ENCODE peak calls at places on chromosomes 13 and 19, in five cellular contexts. C, V, X, W and Q are unnamed samples.
A peak's percentile ranks its signal among the peaks of the same experiment; 100 is the strongest.

GRCh38 chr19:51971624-51972023 is 15.0 kb downstream of the ZNF350 start:
- DNase-seq in C (no peak), V (peak; percentile 20), X (no peak), W (no peak), Q (no peak)

GRCh38 chr19:36773223-36773579 is 594 bp upstream of the ZNF850 start:
- DNase-seq in C (no peak), V (no peak), X (no peak), W (no peak), Q (no peak)

GRCh38 chr13:98650376-98651107 is 73.6 kb upstream of the STK24 start:
- DNase-seq in C (no peak), V (no peak), X (no peak), W (no peak), Q (no peak)

GRCh38 chr13:110388141-110388943 is 81.3 kb downstream of the COL4A2 start:
- DNase-seq in C (no peak), V (peak; percentile 69), X (no peak), W (no peak), Q (no peak)

GRCh38 chr19:16208847-16209246 is 11.1 kb downstream of the AP1M1 start:
- DNase-seq in C (peak; percentile 7), V (no peak), X (no peak), W (peak; percentile 34), Q (no peak)

GRCh38 chr19:1501200-1501595 is 10.2 kb downstream of the REEP6 start:
- DNase-seq in C (no peak), V (no peak), X (no peak), W (no peak), Q (no peak)

GRCh38 chr13:45895880-45896279 is 44.3 kb upstream of the SIAH3 start:
- DNase-seq in C (no peak), V (no peak), X (no peak), W (no peak), Q (no peak)

GRCh38 chr13:43572601-43573360 is 214.0 kb downstream of the ENOX1 start:
- DNase-seq in C (no peak), V (peak; percentile 71), X (no peak), W (no peak), Q (no peak)

GRCh38 chr19:45097776-45098520 is 5.0 kb downstream of the PPP1R37 start:
- DNase-seq in C (peak; percentile 66), V (peak; percentile 97), X (no peak), W (peak; percentile 73), Q (no peak)

GRCh38 chr19:17052439-17052838 is 22.8 kb downstream of the HAUS8 start:
- DNase-seq in C (peak; percentile 50), V (peak; percentile 79), X (no peak), W (no peak), Q (no peak)

GRCh38 chr13:102814793-102815192 is 15.9 kb downstream of the BIVM start:
- DNase-seq in C (no peak), V (no peak), X (no peak), W (no peak), Q (no peak)

GRCh38 chr13:79508224-79508961 is 27.4 kb downstream of the NDFIP2 start:
- DNase-seq in C (no peak), V (no peak), X (no peak), W (no peak), Q (no peak)

GRCh38 chr13:114166381-114167131 is 12.5 kb upstream of the CFAP97D2 start:
- DNase-seq in C (no peak), V (no peak), X (no peak), W (no peak), Q (no peak)

GRCh38 chr19:40147693-40148347 is 43.4 kb upstream of the MAP3K10 start:
- DNase-seq in C (no peak), V (peak; percentile 78), X (no peak), W (no peak), Q (peak; percentile 27)

GRCh38 chr13:59584902-59585670 is 578.6 kb downstream of the DIAPH3 start:
- DNase-seq in C (no peak), V (no peak), X (no peak), W (no peak), Q (no peak)

GRCh38 chr13:52739468-52740071 is at the start of gene CNMD:
- DNase-seq in C (no peak), V (no peak), X (no peak), W (no peak), Q (no peak)

GRCh38 chr19:47239610-47240296 is 8.8 kb upstream of the BBC3 start:
- DNase-seq in C (no peak), V (peak; percentile 89), X (peak; percentile 60), W (peak; percentile 75), Q (no peak)

GRCh38 chr19:47239152-47239551 is 8.2 kb upstream of the BBC3 start:
- DNase-seq in C (no peak), V (peak; percentile 50), X (no peak), W (no peak), Q (no peak)

GRCh38 chr19:47240561-47240960 is 9.6 kb upstream of the BBC3 start:
- DNase-seq in C (no peak), V (no peak), X (no peak), W (no peak), Q (no peak)

GRCh38 chr19:47241919-47242644 is 11.1 kb upstream of the BBC3 start:
- DNase-seq in C (no peak), V (peak; percentile 13), X (no peak), W (no peak), Q (no peak)

GRCh38 chr19:47240996-47241918 is 10.3 kb upstream of the BBC3 start:
- DNase-seq in C (peak; percentile 56), V (peak; percentile 92), X (peak; percentile 81), W (peak; percentile 90), Q (no peak)
- TF ChIP-seq CTCF in C (no peak), V (no peak), X (no peak), W (no peak), Q (no peak)

DNA sequence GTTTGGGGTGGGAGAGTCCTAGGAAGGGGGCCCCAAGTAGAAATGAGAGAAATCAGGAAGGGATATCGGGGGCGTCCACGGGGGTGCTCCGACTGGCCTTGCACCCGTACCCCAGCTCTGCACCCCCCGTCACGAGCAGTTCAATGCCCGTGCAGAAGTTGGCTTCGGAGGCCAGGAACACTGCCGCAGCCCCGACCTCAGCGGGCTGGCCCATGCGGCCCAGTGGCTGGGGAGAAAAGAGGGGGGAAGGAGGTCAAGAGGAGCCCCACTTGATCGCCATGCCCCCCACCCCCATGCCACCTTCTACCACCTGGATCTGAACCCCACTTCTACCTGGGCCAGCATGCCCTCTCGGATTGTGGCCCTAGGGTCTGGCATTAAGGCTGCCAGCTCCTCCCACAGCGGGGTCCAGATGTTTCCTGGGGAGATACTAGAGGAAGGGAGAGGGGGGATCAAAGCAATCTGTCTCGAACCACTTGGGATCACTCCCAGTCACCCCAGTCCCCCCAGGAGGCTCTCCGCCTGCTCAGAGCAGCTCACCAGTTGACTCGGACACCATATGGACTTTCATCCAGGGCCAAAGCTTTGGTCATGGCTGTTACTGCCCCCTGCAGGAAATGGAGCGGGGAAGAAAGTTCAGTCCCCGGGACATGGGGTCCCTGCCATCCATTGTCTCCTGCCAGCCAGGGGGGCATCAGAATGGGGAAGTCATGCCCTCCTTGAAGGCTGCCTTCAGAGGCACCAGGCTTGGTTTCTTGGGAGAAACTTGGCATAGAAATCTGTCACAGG is 2.5 kb upstream of the BCAT2 start:
- DNase-seq in C (no peak), V (no peak), X (no peak), W (no peak), Q (no peak)
- TF ChIP-seq CTCF in C (no peak), V (peak; percentile 8), X (peak; percentile 38), W (peak; percentile 17), Q (peak; percentile 31)

GRCh38 chr13:22800726-22801401 is 379.9 kb upstream of the SGCG start:
- DNase-seq in C (peak; percentile 68), V (peak; percentile 8), X (no peak), W (no peak), Q (no peak)

DNA sequence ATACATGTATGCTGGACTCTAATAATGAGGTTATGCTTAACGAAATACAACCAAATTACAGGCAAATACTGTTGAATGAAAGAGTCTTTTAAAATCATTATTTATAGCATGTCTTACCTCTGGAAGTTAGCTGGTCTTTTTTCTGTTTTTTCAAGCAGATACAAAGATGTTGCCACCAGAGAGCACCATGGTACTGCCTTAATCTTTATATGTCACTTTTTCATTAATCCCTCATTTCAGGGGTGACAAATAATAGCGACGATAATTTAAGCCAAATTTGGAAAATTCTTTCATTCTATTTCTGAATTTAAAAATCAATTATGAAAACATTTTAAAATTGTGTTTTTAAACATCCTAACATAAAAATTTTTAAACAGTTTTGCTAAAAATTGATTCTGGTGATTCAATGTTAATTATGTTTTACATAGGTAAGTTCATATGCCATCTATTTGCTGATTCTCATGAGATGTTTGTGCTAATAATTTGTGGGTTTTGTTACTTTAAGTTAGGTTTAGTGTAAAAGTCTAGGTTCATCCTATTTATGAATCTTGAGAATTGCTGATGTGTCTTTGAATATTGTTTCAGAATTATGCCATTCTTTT is 379.3 kb upstream of the SGCG start:
- DNase-seq in C (no peak), V (peak; percentile 6), X (no peak), W (no peak), Q (no peak)
- TF ChIP-seq CTCF in C (no peak), V (no peak), X (peak; percentile 33), W (peak; percentile 39), Q (peak; percentile 75)

DNA sequence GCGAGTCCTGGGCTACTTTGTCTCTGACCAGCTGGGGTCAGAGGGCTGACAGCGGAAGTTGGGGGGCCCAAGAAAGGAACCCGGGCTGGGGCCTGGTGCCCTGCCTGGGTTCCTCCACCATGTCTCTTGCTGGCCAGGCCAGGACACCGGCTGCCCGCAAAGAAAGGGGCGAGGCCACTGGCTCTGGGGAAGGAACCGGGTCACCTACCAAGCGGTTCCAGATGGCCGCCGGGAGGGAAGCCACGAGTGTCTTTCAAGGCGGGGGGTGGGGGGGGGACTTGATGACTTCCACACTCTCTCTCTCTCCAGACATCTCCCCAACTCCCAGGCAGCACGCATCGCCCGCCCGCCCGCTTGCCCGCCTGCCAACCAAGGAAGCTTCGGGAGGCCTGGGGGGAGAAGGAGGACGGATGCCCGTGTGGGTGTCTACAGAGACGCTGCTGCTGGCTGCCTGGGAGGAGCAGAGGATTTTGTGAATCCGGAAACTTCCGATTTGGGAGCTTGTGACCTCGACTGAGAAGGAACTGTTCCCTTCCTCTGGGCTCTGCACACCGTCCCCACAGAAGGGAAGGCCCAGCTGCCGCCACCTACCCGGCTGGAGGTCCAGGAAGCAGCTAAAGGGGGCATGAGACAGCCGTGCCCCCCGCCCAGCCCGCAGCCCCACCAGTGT is 1.1 kb downstream of the PIP5K1C start:
- DNase-seq in C (peak; percentile 66), V (peak; percentile 82), X (no peak), W (peak; percentile 80), Q (no peak)
- TF ChIP-seq CTCF in C (no peak), V (no peak), X (no peak), W (no peak), Q (no peak)

DNA sequence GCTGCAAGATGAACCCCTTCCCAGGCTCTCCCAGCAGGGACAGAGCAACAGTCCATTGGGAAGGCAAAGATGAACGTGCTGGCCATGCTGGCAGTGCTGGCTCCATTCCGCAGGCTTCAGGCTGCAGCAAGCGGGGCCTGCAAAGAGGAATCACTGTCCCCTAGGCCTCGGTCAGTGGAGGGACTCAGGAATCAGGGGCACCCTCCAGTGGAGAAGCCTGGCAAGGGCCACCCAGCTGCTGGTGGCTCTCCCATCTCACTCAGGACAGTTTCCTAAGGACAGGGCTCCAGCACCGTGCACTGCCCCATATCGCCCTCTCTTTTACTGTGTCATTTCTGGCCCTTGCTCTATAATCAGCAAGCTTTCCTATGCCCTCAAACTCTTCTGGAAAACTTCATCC is 498.6 kb downstream of the EFNB2 start:
- DNase-seq in C (no peak), V (no peak), X (no peak), W (no peak), Q (no peak)
- TF ChIP-seq CTCF in C (no peak), V (no peak), X (no peak), W (no peak), Q (no peak)

GRCh38 chr19:2739602-2740313 is at the start of gene SLC39A3:
- DNase-seq in C (peak; percentile 99), V (peak; percentile 99), X (peak; percentile 92), W (peak; percentile 97), Q (peak; percentile 100)
- TF ChIP-seq CTCF in C (peak; percentile 54), V (no peak), X (no peak), W (peak; percentile 24), Q (peak; percentile 32)